ENCODE peak calls at places on chromosomes 1 and 21, in five cellular contexts. Q, X, I, Z and R are unnamed samples.

GRCh38 chr1:16012590-16013219 is 5.1 kb downstream of the HSPB7 start:
- DNase-seq in Q (peak), X (no peak), I (no peak), Z (peak), R (no peak)

GRCh38 chr1:112083487-112083886 is 94.0 kb upstream of the KCND3 start:
- DNase-seq in Q (no peak), X (no peak), I (no peak), Z (peak), R (no peak)

GRCh38 chr1:42957880-42958487 is 684 bp downstream of the SLC2A1 start:
- DNase-seq in Q (peak), X (no peak), I (no peak), Z (peak), R (no peak)

GRCh38 chr1:152188673-152189591 is 29.9 kb upstream of the RPTN start:
- DNase-seq in Q (peak), X (peak), I (no peak), Z (peak), R (peak)

GRCh38 chr1:43711049-43711448 is 3.7 kb downstream of the ST3GAL3 start:
- DNase-seq in Q (no peak), X (no peak), I (peak), Z (peak), R (no peak)

GRCh38 chr1:32249831-32250525 is 1.1 kb upstream of the LCK start:
- DNase-seq in Q (peak), X (peak), I (no peak), Z (peak), R (no peak)

GRCh38 chr1:87435484-87435883 is 106.8 kb downstream of the LMO4 start:
- DNase-seq in Q (no peak), X (no peak), I (no peak), Z (no peak), R (no peak)

GRCh38 chr1:206110820-206111219 is 6.4 kb downstream of the AVPR1B start:
- DNase-seq in Q (no peak), X (no peak), I (no peak), Z (no peak), R (no peak)

GRCh38 chr1:228150458-228151169 is 884 bp downstream of the GJC2 start:
- DNase-seq in Q (peak), X (no peak), I (peak), Z (peak), R (no peak)

GRCh38 chr1:236639686-236640085 is 35.4 kb upstream of the HEATR1 start:
- DNase-seq in Q (no peak), X (no peak), I (no peak), Z (no peak), R (no peak)

GRCh38 chr21:36209626-36210171 is 53.1 kb downstream of the DOP1B start:
- DNase-seq in Q (peak), X (no peak), I (peak), Z (peak), R (no peak)

GRCh38 chr1:236083650-236084385 is 18.9 kb upstream of the NID1 start:
- DNase-seq in Q (no peak), X (no peak), I (no peak), Z (no peak), R (no peak)

GRCh38 chr1:25700626-25701025 is 84.0 kb downstream of the MAN1C1 start:
- DNase-seq in Q (peak), X (no peak), I (no peak), Z (no peak), R (no peak)

GRCh38 chr1:155166006-155166372 is 7.1 kb downstream of the KRTCAP2 start:
- DNase-seq in Q (peak), X (no peak), I (no peak), Z (no peak), R (no peak)

GRCh38 chr1:176178316-176178715 is 28.8 kb downstream of the COP1 start:
- DNase-seq in Q (no peak), X (no peak), I (no peak), Z (no peak), R (no peak)

GRCh38 chr1:210900079-210900478 is 233.9 kb downstream of the KCNH1 start:
- DNase-seq in Q (no peak), X (no peak), I (no peak), Z (no peak), R (no peak)

GRCh38 chr1:212410231-212410825 is 4.4 kb downstream of the PACC1 start:
- DNase-seq in Q (no peak), X (no peak), I (no peak), Z (no peak), R (no peak)